ENCODE peak calls at places on chromosomes 13 and 19, in eight cellular contexts. H, Z, N, V, D, Q, A and U are unnamed samples.

GRCh38 chr19:58182577-58182988 is 278 bp upstream of the ZNF274 start:
- DNase-seq in H (no peak), Z (no peak), N (peak; percentile 7), V (no peak), D (no peak), Q (peak; percentile 59), A (no peak), U (no peak)

GRCh38 chr13:25733061-25733491 is 318.7 kb downstream of the SHISA2 start:
- DNase-seq in H (no peak), Z (no peak), N (peak; percentile 71), V (no peak), D (peak; percentile 65), Q (no peak), A (no peak), U (no peak)

GRCh38 chr13:72204291-72204690 is 337.3 kb upstream of the DACH1 start:
- DNase-seq in H (no peak), Z (no peak), N (peak; percentile 78), V (no peak), D (peak; percentile 62), Q (no peak), A (no peak), U (no peak)

GRCh38 chr19:58361900-58362271 is 665 bp downstream of the ZNF497 start:
- DNase-seq in H (no peak), Z (no peak), N (no peak), V (peak; percentile 82), D (peak; percentile 11), Q (no peak), A (no peak), U (no peak)

GRCh38 chr19:40803857-40804782 is 5.1 kb downstream of the EGLN2 start:
- DNase-seq in H (no peak), Z (no peak), N (no peak), V (no peak), D (no peak), Q (no peak), A (no peak), U (no peak)

GRCh38 chr13:27174766-27175455 is 3.3 kb upstream of the USP12 start:
- DNase-seq in H (no peak), Z (no peak), N (no peak), V (no peak), D (no peak), Q (no peak), A (peak; percentile 72), U (no peak)

GRCh38 chr19:54609356-54609791 is 15.9 kb downstream of the LILRA1 start:
- DNase-seq in H (no peak), Z (peak; percentile 56), N (no peak), V (no peak), D (no peak), Q (no peak), A (no peak), U (no peak)

GRCh38 chr13:47480941-47481340 is 520.1 kb downstream of the SUCLA2 start:
- DNase-seq in H (no peak), Z (no peak), N (no peak), V (no peak), D (no peak), Q (no peak), A (no peak), U (no peak)

GRCh38 chr13:32381539-32381938 is 46.4 kb downstream of the N4BP2L1 start:
- DNase-seq in H (no peak), Z (no peak), N (peak; percentile 13), V (peak; percentile 5), D (peak; percentile 11), Q (no peak), A (peak; percentile 30), U (no peak)

GRCh38 chr19:46674416-46675178 is 13.6 kb upstream of the DACT3 start:
- DNase-seq in H (no peak), Z (no peak), N (peak; percentile 20), V (peak; percentile 61), D (no peak), Q (no peak), A (no peak), U (no peak)

GRCh38 chr19:16394681-16395375 is 70.2 kb downstream of the KLF2 start:
- DNase-seq in H (no peak), Z (no peak), N (no peak), V (no peak), D (no peak), Q (no peak), A (no peak), U (no peak)

GRCh38 chr19:28636706-28637105 is 576.2 kb downstream of the UQCRFS1 start:
- DNase-seq in H (no peak), Z (no peak), N (no peak), V (no peak), D (no peak), Q (no peak), A (no peak), U (no peak)

GRCh38 chr19:28350037-28350436 is 862.9 kb downstream of the UQCRFS1 start:
- DNase-seq in H (no peak), Z (no peak), N (no peak), V (no peak), D (no peak), Q (no peak), A (no peak), U (no peak)

GRCh38 chr19:869245-870177 is 10.0 kb downstream of the CFD start:
- DNase-seq in H (peak; percentile 90), Z (peak; percentile 73), N (peak; percentile 51), V (peak; percentile 89), D (peak; percentile 91), Q (peak; percentile 79), A (peak; percentile 91), U (no peak)

GRCh38 chr13:19601749-19602725 is 31.4 kb upstream of the MPHOSPH8 start:
- DNase-seq in H (no peak), Z (no peak), N (peak; percentile 48), V (peak; percentile 53), D (no peak), Q (no peak), A (no peak), U (peak; percentile 42)

GRCh38 chr13:20828540-20829364 is 55.0 kb upstream of the EEF1AKMT1 start:
- DNase-seq in H (no peak), Z (no peak), N (peak; percentile 45), V (peak; percentile 40), D (peak; percentile 47), Q (peak; percentile 34), A (peak; percentile 63), U (peak; percentile 14)

GRCh38 chr13:44030615-44031014 is 150.9 kb downstream of the LACC1 start:
- DNase-seq in H (no peak), Z (no peak), N (no peak), V (no peak), D (no peak), Q (no peak), A (no peak), U (no peak)

GRCh38 chr19:48746738-48747575 is at the start of gene IZUMO1:
- DNase-seq in H (peak; percentile 66), Z (no peak), N (no peak), V (peak; percentile 94), D (peak; percentile 74), Q (no peak), A (peak; percentile 79), U (peak; percentile 77)

GRCh38 chr19:16822648-16823047 is 6.5 kb upstream of the SIN3B start:
- DNase-seq in H (no peak), Z (no peak), N (no peak), V (no peak), D (no peak), Q (no peak), A (no peak), U (no peak)

GRCh38 chr19:4064551-4065260 is 2.0 kb downstream of the ZBTB7A start:
- DNase-seq in H (no peak), Z (peak; percentile 52), N (no peak), V (no peak), D (no peak), Q (no peak), A (no peak), U (no peak)

GRCh38 chr13:27172495-27172842 is 858 bp upstream of the USP12 start:
- DNase-seq in H (no peak), Z (no peak), N (no peak), V (peak; percentile 18), D (no peak), Q (no peak), A (peak; percentile 42), U (no peak)

GRCh38 chr19:10593148-10593547 is 6.0 kb upstream of the AP1M2 start:
- DNase-seq in H (no peak), Z (no peak), N (no peak), V (no peak), D (no peak), Q (no peak), A (no peak), U (no peak)

GRCh38 chr13:109123971-109124370 is 494.6 kb downstream of the MYO16 start:
- DNase-seq in H (no peak), Z (no peak), N (no peak), V (no peak), D (no peak), Q (no peak), A (no peak), U (no peak)
- TF ChIP-seq CTCF in H (no peak), Z (no peak), N (peak; percentile 24), V (no peak), D (no peak), Q (no peak), A (peak; percentile 15), U (no peak)

DNA sequence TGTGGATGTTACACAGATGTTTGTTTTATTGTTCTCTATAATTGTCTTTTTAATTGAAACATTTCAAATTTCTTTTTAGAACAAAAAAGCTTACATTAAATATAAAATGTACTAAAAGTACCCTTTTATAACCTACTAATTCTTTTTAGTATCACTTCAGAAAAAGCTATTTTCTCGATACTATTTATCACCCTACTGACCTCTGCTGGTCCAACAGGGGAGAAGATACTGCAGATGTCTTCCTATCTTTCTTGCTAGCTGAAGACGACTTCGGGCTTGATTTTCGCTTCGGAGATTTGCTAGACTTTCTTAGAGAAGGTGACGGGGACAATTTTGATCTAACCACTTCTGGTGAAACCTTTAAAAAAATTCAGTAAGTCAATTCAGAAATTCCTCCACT is 42.4 kb downstream of the ZC3H13 start:
- DNase-seq in H (no peak), Z (no peak), N (no peak), V (peak; percentile 9), D (no peak), Q (no peak), A (no peak), U (no peak)
- TF ChIP-seq CTCF in H (peak; percentile 39), Z (peak; percentile 42), N (peak; percentile 47), V (peak; percentile 30), D (peak; percentile 48), Q (peak; percentile 28), A (peak; percentile 62), U (peak; percentile 58)

DNA sequence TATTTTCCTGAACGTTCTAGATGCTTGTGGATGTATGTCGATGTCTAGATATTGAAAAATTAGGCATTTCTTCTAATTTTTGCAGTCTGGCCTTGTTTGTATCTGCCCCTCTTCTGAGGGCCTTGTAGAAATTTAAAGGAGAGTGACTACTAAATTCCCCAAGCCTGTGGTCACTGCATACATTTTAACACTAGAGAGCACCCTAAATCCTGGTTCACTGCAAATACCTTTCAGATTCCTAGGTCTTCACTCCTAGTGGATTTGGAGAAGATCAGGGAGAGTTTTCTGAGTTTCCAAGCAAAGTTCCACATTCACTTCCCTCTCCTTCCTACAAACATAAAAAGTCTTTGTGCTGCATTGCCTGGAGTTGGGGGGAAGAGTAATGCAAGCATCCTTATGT is 1272.5 kb downstream of the OLFM4 start:
- DNase-seq in H (no peak), Z (no peak), N (no peak), V (no peak), D (no peak), Q (no peak), A (no peak), U (no peak)
- TF ChIP-seq CTCF in H (no peak), Z (no peak), N (no peak), V (no peak), D (no peak), Q (no peak), A (no peak), U (no peak)

GRCh38 chr13:100987993-100988392 is 313.4 kb upstream of the TMTC4 start:
- DNase-seq in H (peak; percentile 16), Z (no peak), N (no peak), V (peak; percentile 1), D (no peak), Q (no peak), A (no peak), U (no peak)
- TF ChIP-seq CTCF in H (peak; percentile 55), Z (peak; percentile 21), N (peak; percentile 37), V (no peak), D (peak; percentile 68), Q (peak; percentile 40), A (peak; percentile 24), U (peak; percentile 22)